ENCODE peak calls at places on chromosome 17, in ten cellular contexts. N, W, U, O, J, M, T, Z, H and L are unnamed samples. For H3K9me3, the result is how much of the 10 kb centered on the place peaks cover.

GRCh38 chr17:4986403-4986802 is 1.1 kb downstream of the CAMTA2 start:
- DNase-seq in O (no peak), W (no peak), Z (no peak), N (no peak), M (peak), H (no peak), U (peak), J (no peak), T (peak), L (no peak)

GRCh38 chr17:9850151-9850550 is 24.4 kb downstream of the GLP2R start:
- DNase-seq in U (no peak), W (no peak), Z (no peak), T (no peak), O (no peak), H (no peak), J (no peak), M (no peak), N (no peak), L (no peak)

GRCh38 chr17:50882851-50883250 is 16.7 kb upstream of the TOB1 start:
- DNase-seq in Z (no peak), H (peak), O (no peak), J (no peak), M (no peak), T (peak), W (no peak), U (no peak), N (no peak), L (no peak)

GRCh38 chr17:28956112-28956511 is 4.8 kb upstream of the PHF12 start:
- DNase-seq in O (no peak), T (no peak), M (peak), U (no peak), J (no peak), W (no peak), H (no peak), Z (no peak), N (no peak), L (no peak)

GRCh38 chr17:26818736-26819135 is 475.2 kb upstream of the WSB1 start:
- DNase-seq in J (peak), T (peak), O (no peak), M (no peak), W (peak), U (peak), Z (no peak), N (no peak), H (no peak), L (no peak)

GRCh38 chr17:81854974-81855774 is 5.2 kb downstream of the P4HB start:
- DNase-seq in O (peak), H (no peak), T (no peak), M (no peak), W (no peak), Z (peak), J (no peak), U (no peak), N (no peak), L (no peak)

GRCh38 chr17:27569257-27569722 is 61.7 kb upstream of the LGALS9 start:
- DNase-seq in T (peak), Z (peak), H (peak), O (no peak), J (peak), U (peak), W (no peak), N (no peak), M (no peak), L (no peak)

GRCh38 chr17:40921026-40921425 is 16.4 kb downstream of the KRT23 start:
- DNase-seq in W (no peak), M (no peak), J (no peak), O (no peak), U (no peak), H (no peak), N (no peak), Z (no peak), T (no peak), L (no peak)

GRCh38 chr17:39866013-39866730 is 1.8 kb upstream of the ZPBP2 start:
- DNase-seq in N (no peak), H (no peak), M (no peak), O (no peak), U (no peak), W (no peak), J (no peak), T (no peak), Z (no peak), L (no peak)

GRCh38 chr17:43597624-43598358 is 51.7 kb upstream of the ETV4 start:
- DNase-seq in J (no peak), W (no peak), O (no peak), M (no peak), N (no peak), U (no peak), T (no peak), H (no peak), Z (no peak), L (no peak)

GRCh38 chr17:67359960-67360817 is 6.2 kb downstream of the PSMD12 start:
- DNase-seq in H (peak), O (no peak), M (no peak), W (no peak), U (no peak), N (no peak), Z (peak), J (peak), T (peak), L (peak)

GRCh38 chr17:17235212-17236174 is 1.5 kb downstream of the FLCN start:
- DNase-seq in N (no peak), O (no peak), M (no peak), W (no peak), Z (no peak), J (no peak), T (no peak), U (peak), H (no peak), L (no peak)

GRCh38 chr17:77376795-77377751 is 236.3 kb downstream of the SEC14L1 start:
- DNase-seq in T (peak), N (no peak), Z (peak), U (peak), M (peak), O (peak), J (no peak), H (no peak), W (no peak), L (no peak)

GRCh38 chr17:5785343-5785742 is 201.0 kb upstream of the NLRP1 start:
- DNase-seq in J (no peak), Z (no peak), M (no peak), U (no peak), H (no peak), T (no peak), O (no peak), W (no peak), N (no peak), L (no peak)

GRCh38 chr17:41773731-41774193 is 12.7 kb downstream of the JUP start:
- DNase-seq in J (no peak), M (peak), Z (no peak), H (no peak), N (no peak), U (no peak), W (no peak), O (no peak), T (no peak), L (no peak)

GRCh38 chr17:27086526-27086925 is 207.4 kb upstream of the WSB1 start:
- DNase-seq in U (no peak), N (no peak), O (no peak), T (no peak), M (no peak), W (no peak), J (no peak), H (no peak), Z (no peak), L (no peak)

GRCh38 chr17:65956814-65957213 is 235.1 kb downstream of the CEP112 start:
- DNase-seq in J (no peak), T (peak), N (no peak), Z (no peak), O (no peak), U (no peak), H (no peak), M (no peak), W (no peak), L (no peak)

GRCh38 chr17:6551909-6552768 is 4.2 kb downstream of the PITPNM3 start:
- DNase-seq in U (peak), N (no peak), Z (no peak), J (no peak), M (peak), W (no peak), H (no peak), O (peak), T (no peak), L (no peak)

GRCh38 chr17:50209472-50210248 is 8.2 kb upstream of the COL1A1 start:
- DNase-seq in O (peak), Z (peak), U (peak), W (peak), N (peak), H (no peak), T (peak), M (peak), J (peak), L (no peak)

GRCh38 chr17:68133370-68134045 is 98.0 kb downstream of the KPNA2 start:
- DNase-seq in M (no peak), J (peak), T (no peak), W (no peak), U (no peak), H (no peak), O (no peak), N (no peak), Z (no peak), L (no peak)

GRCh38 chr17:41004397-41004796 is 4.5 kb downstream of the KRTAP3-1 start:
- DNase-seq in M (no peak), J (no peak), H (no peak), Z (no peak), T (no peak), N (no peak), O (no peak), W (no peak), U (no peak), L (no peak)

GRCh38 chr17:32302037-32302436 is 36.4 kb downstream of the RHBDL3 start:
- DNase-seq in W (no peak), O (no peak), J (no peak), Z (no peak), T (no peak), N (no peak), U (peak), H (no peak), M (no peak), L (no peak)

GRCh38 chr17:40035162-40035559 is 19.0 kb downstream of the MED24 start:
- DNase-seq in W (no peak), J (peak), Z (peak), O (no peak), H (peak), M (no peak), N (no peak), U (peak), T (peak), L (no peak)

GRCh38 chr17:39084558-39084957 is 66.9 kb downstream of the PLXDC1 start:
- DNase-seq in J (no peak), U (no peak), Z (peak), W (no peak), T (no peak), H (no peak), O (no peak), M (no peak), N (no peak), L (no peak)

GRCh38 chr17:72643575-72644216 is 448.8 kb downstream of the SLC39A11 start:
- DNase-seq in N (no peak), M (no peak), U (no peak), H (no peak), J (no peak), O (no peak), Z (peak), W (no peak), T (no peak), L (no peak)
- H3K9me3 ChIP-seq in N (under half), M (under half), U (under half), H (under half), J (under half), O (under half), Z (under half), W (under half), T (under half), L (under half)

DNA sequence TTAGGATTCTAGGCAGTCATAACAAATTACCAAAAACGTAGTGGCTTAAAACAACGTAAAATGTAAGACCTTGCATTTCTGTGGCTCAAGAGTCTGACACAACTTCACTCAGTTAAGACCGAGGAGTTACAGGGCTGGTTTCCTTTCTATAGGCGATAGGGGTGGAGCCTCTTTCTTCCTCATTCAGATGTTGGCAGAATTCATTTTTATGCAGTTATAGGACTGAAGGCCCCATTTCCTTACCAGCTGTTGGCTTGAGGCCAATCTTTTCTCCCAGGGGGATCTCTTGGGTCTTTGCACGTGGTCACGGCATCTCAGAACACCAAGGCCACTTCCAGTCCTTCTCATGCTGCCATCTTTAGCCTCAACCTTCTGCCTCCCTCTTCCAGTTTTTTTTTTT is 145.2 kb downstream of the KCNJ2 start:
- DNase-seq in O (no peak), W (no peak), Z (no peak), H (no peak), T (no peak), M (no peak), U (no peak), N (no peak), J (no peak), L (no peak)
- H3K9me3 ChIP-seq in O (under half), W (under half), Z (under half), H (under half), T (under half), M (under half), U (under half), N (under half), J (under half), L (under half)

GRCh38 chr17:54221499-54221898 is 398.8 kb downstream of the KIF2B start:
- DNase-seq in H (no peak), T (no peak), O (no peak), J (no peak), Z (no peak), W (no peak), U (no peak), M (no peak), N (no peak), L (no peak)

DNA sequence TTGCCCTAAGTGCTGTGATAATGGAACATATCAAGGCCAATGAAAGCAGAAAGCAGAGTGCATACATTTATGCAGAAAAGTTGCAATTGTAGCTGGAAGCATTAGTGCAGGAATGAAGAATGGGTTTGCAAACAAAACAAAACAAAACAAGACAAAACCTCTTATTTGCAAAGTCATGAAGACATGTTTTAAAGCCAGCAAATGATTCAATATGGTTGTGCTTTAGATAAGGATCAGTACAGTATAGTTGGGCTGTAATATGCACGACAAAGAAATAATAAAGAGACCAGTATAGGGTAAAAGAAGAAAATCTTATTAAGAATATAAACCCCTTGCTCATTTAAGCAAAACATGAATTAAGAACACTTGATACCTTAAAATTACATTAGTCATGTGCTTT is 398.1 kb downstream of the KIF2B start:
- DNase-seq in T (no peak), M (no peak), H (no peak), O (no peak), Z (no peak), U (no peak), W (no peak), N (no peak), J (no peak), L (no peak)
- H3K9me3 ChIP-seq in T (under half), M (under half), H (under half), O (under half), Z (under half), U (under half), W (under half), N (under half), J (under half), L (under half)

DNA sequence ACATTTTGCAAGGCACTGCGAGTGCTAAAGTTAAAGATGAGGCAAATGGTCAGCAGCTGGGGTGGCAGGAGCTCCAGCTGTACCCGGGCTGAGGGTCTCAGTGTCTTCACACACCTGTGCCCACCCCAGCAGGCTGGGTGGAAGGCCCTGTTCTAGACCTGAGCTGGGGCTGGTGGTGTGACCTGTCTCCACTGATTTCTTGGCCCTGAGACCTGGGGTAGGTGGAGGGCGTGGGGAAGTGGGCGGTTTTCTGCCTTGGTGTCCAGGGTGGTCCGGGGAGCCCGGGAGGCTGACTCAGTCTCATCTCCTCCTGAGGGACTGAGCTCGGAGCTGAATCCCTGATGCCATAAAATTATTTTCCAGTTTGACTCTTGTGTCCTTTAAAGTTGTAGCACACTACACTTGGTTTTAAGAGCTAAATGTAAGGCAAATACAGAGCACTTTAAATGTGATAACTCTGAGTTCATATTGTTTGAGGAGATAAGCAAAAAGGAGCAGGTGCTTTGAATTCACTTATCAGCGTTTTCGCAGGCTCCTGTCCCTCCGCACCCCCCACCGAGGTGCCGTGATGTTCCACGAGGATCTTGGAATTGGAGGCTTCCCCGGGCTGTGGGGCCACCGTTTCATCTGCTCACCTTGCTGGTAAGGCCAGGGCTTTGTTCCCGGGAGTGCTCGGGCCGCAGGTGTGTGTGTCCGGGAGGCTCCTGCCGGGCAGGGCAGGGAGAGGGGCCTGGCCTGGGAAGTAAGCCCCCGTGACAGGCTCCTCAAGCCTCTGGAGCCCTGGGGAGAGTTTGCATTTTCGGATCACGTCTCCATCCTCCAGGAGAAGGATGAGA is 117.0 kb downstream of the AATF start:
- DNase-seq in W (no peak), N (no peak), T (no peak), O (no peak), Z (no peak), J (no peak), M (no peak), H (no peak), U (no peak), L (no peak)
- H3K9me3 ChIP-seq in W (under half), N (under half), T (under half), O (under half), Z (under half), J (under half), M (under half), H (under half), U (under half), L (under half)

GRCh38 chr17:63621684-63622570 is at the start of gene MAP3K3:
- DNase-seq in H (peak), W (peak), J (peak), O (peak), T (peak), M (peak), U (peak), N (peak), Z (peak), L (peak)

GRCh38 chr17:63626551-63627228 is 4.5 kb downstream of the MAP3K3 start:
- DNase-seq in T (peak), W (no peak), M (no peak), O (no peak), Z (no peak), J (no peak), U (no peak), H (no peak), N (no peak), L (no peak)

GRCh38 chr17:63623786-63624185 is 1.6 kb downstream of the MAP3K3 start:
- DNase-seq in U (no peak), H (no peak), N (no peak), Z (no peak), J (no peak), O (no peak), T (no peak), W (no peak), M (no peak), L (no peak)

GRCh38 chr17:63621229-63621683 is 961 bp upstream of the MAP3K3 start:
- DNase-seq in M (no peak), T (no peak), Z (no peak), H (peak), N (no peak), O (no peak), W (no peak), U (no peak), J (no peak), L (no peak)

DNA sequence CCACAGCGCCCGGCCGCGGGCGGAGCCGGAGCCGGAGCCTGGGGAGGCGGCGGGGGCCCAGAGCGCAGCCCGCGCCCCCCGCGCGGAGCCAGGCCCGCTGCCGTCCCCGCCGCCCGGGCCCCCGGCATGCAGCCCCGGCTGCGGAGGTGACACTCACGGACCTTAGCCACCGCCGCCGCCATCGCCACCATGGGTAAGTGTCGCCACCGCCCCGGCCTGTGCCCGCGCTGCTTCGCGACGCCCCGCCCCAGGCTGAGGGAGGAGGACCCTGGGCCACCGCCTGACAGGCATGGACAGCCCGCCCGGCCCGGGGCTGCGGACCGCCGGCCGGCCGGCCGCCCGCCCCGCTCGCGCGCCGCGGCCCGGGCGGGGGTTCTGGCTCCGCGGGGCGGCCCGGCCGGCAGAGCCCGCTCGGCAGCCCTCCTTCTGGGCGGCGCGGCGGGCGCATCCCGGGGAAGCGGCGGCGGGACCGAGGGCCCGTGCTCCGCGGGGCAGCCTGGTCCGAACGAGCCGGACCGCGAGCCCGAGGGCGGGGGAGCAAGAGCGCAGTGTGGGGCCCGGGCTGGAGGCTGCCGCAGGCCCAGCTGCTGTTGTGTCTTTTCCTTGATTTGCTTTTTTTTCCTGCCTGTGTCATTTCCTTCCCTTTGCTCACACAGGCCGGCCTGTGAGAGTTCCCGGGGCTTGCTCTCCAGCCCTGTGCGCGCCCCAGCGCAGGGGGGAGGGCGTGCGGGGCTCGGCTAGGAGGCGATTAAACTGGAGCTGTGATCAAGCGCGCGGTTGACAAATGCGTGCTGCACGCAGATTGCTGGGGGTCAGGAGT is 564 bp downstream of the MAP3K3 start:
- DNase-seq in H (peak), T (peak), J (peak), W (no peak), Z (peak), O (peak), U (peak), M (peak), N (peak), L (peak)
- H3K9me3 ChIP-seq in H (under half), T (under half), J (under half), W (under half), Z (under half), O (under half), U (under half), M (under half), N (under half), L (under half)